ENCODE peak calls at places on chromosomes 11 and 22, in four cellular contexts. L is IMR-90, K is endothelial cell of umbilical vein, V is GM12878. S is an unnamed sample.

GRCh38 chr11:16881074-16881709 is 133.0 kb downstream of the PLEKHA7 start:
- DNase-seq in K (no peak), V (no peak), L (peak), S (peak)

GRCh38 chr11:71354394-71355105 is 93.6 kb downstream of the DHCR7 start:
- DNase-seq in L (no peak), K (no peak), V (no peak), S (no peak)

GRCh38 chr11:64298966-64299846 is 952 bp upstream of the CATSPERZ start:
- DNase-seq in K (peak), V (no peak), L (no peak), S (no peak)

GRCh38 chr22:19176175-19176630 is 2.3 kb downstream of the SLC25A1 start:
- DNase-seq in L (no peak), V (no peak), K (no peak), S (peak)

GRCh38 chr11:32032478-32032877 is 58.4 kb upstream of the RCN1 start:
- DNase-seq in L (no peak), K (no peak), V (peak), S (no peak)

GRCh38 chr11:103622296-103622695 is 414.1 kb upstream of the DDI1 start:
- DNase-seq in L (no peak), K (no peak), V (no peak), S (no peak)

GRCh38 chr22:35451602-35452001 is 51.7 kb downstream of the MCM5 start:
- DNase-seq in V (no peak), L (no peak), K (no peak), S (no peak)

GRCh38 chr22:30667092-30667485 is 586 bp downstream of the DUSP18 start:
- DNase-seq in K (peak), V (no peak), L (no peak), S (no peak)

GRCh38 chr11:63945482-63946163 is 6.8 kb downstream of the NAA40 start:
- DNase-seq in V (no peak), L (peak), K (peak), S (peak)

GRCh38 chr11:134361241-134361640 is 29.5 kb downstream of the GLB1L2 start:
- DNase-seq in K (no peak), L (no peak), V (no peak), S (no peak)

GRCh38 chr11:70603756-70604211 is 205.5 kb downstream of the CTTN start:
- DNase-seq in L (no peak), K (no peak), V (no peak), S (no peak)

GRCh38 chr11:65915821-65916251 is 3.0 kb downstream of the C11orf68 start:
- DNase-seq in V (no peak), K (peak), L (peak), S (no peak)

GRCh38 chr22:31148516-31148915 is 8.2 kb upstream of the PLA2G3 start:
- DNase-seq in K (peak), V (no peak), L (peak), S (no peak)

GRCh38 chr11:126963603-126964353 is 36.8 kb downstream of the KIRREL3 start:
- DNase-seq in L (peak), K (no peak), V (no peak), S (no peak)

GRCh38 chr22:25702571-25703167 is 39.3 kb upstream of the MYO18B start:
- DNase-seq in L (no peak), K (no peak), V (peak), S (no peak)

GRCh38 chr22:48960981-48961655 is 866.6 kb downstream of the BRD1 start:
- DNase-seq in V (no peak), K (no peak), L (no peak), S (no peak)

GRCh38 chr11:49995559-49995958 is 13.2 kb upstream of the OR4C12 start:
- DNase-seq in V (no peak), L (peak), K (peak), S (peak)

GRCh38 chr11:133951484-133952198 is 5.1 kb downstream of the IGSF9B start:
- DNase-seq in V (no peak), L (peak), K (no peak), S (no peak)

DNA sequence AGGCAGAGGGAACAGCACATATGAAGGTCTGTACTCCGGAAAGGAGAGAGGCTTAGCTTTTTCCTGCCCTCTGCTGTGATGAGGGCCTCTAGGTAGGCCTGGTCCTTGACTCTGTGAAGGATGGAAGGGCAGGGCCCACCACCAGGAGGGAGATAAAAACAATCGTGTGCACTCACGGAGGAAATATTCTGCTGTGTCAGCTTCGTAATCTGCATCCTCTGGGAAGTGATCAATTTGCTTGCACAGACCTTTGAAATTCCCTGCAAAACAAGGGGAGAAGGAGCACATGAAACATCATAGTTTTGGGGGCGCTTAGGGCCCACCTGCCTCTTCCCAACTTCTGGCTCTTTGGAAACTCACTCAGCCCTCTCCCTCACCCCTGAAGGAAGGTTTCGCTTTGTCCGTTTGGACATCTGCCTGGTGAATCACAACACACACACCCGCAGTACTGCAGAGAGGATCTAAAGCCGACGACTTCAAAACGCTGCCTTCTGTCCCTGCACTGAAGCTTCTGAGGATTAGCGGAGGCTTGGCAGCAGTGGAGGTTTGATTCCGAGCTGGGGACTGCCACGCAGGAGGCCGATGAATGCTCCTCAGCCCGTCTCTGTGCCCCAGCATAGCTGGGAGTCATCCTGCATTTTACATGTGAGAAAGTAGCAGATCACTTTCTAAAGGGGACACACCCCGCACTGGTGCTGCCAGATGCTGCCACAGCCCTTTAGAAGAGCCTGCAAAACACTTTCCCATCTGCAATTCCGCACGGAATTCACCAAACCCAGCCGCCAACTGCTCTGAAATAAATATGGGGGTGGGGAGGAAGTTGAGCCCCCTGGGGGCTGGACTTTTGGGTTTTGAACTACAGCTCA is 58.6 kb upstream of the EIF3D start:
- DNase-seq in V (no peak), K (no peak), L (peak), S (no peak)
- TF ChIP-seq FOS in V (no peak), K (no peak), L (no peak), S (no peak)

DNA sequence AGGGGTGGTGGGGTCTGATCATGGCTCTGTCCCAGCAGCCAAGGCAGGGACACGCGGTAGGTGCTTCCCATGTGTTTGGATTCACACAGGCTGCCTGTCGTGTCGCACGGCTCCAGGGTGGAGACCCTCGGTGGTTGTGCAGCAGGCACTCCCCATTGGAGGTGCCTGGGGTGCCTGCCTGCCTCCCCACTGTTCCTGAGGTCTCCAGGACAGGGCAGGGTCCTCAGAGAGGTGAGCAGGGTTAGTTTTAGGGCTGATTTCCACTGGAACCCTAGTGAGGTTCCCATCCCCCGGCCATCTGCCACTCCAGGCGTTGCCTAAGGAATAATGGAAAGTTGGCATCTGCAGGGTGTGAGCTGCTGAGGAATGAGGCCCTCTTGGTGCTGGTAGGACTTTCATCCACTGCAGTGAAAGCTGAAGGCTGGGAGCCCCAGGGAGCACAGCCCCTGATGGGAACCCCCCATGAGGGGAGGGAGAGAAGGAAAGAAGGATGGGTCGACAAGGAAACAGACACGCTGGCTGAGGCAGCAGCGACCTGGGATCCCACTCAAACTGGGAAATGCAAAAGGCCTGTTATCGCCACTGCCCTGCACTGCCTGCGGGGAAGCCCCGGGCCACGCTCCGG is 32.2 kb downstream of the OSBPL5 start:
- DNase-seq in L (no peak), V (no peak), K (no peak), S (no peak)
- TF ChIP-seq FOS in L (no peak), V (no peak), K (no peak), S (no peak)

GRCh38 chr22:50551160-50551752 is 5.6 kb downstream of the KLHDC7B start:
- DNase-seq in L (no peak), K (no peak), V (no peak), S (no peak)

GRCh38 chr22:50550395-50550794 is 4.7 kb downstream of the KLHDC7B start:
- DNase-seq in V (no peak), K (no peak), L (no peak), S (no peak)

GRCh38 chr22:50548913-50549790 is 3.5 kb downstream of the KLHDC7B start:
- DNase-seq in L (no peak), V (no peak), K (no peak), S (no peak)

GRCh38 chr22:50548046-50548912 is 2.6 kb downstream of the KLHDC7B start:
- DNase-seq in K (no peak), V (no peak), L (no peak), S (no peak)

DNA sequence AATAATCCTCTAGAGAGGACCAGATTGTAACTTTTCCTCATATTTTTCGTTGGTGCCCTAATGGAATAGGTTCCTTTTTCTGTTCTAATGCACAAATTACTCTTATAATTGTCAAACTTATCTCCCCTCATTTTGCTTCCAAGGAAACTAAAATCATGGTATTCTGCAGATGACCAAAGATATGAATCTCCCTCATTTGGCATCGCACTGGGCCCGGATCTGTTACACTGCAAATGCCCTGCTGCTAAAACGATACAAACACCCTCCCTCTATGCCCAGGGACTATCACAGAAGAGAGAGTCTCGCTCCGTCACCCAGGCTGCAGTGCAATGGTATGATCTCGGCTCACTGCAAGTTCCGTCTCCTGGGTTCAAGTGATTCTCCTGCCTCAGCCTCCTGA is 7.6 kb downstream of the KLHDC7B start:
- DNase-seq in V (no peak), K (no peak), L (no peak), S (no peak)
- TF ChIP-seq FOS in V (no peak), K (no peak), L (no peak), S (no peak)

GRCh38 chr22:45918455-45919370 is 58.2 kb downstream of the WNT7B start:
- DNase-seq in L (no peak), V (no peak), K (no peak), S (no peak)
- TF ChIP-seq FOS in L (no peak), V (no peak), K (no peak), S (no peak)

GRCh38 chr11:124583827-124584226 is 14.0 kb downstream of the OR8A1 start:
- DNase-seq in K (no peak), V (no peak), L (no peak), S (no peak)
- TF ChIP-seq FOS in K (no peak), V (no peak), L (no peak), S (no peak)

DNA sequence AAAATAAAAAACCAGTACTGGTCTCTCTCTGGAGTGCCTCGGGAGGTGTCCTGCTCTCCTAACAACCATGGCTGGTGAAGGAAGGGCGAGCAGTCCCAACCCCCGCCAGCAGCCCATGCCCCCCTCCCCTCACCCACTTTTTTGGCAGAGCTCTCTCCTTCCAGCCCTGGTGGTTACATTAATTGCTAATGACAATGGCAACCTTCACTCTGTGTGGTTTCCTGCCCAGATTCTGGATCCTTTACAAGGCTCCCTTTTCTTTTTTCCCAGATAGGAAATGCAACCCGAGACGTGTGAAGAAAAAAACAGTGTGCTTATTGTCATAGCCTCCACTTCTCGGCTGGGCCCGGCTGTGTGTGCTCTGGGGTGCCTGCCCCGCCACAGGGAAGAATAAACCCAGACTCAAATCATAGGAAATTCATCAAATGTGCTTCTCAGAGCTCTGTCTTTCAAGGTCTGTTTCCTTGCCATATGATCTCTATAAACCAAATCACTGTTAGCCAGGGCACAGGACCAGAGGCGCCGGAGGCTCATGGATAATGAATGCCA is 513.0 kb downstream of the SOX6 start:
- DNase-seq in K (peak), V (no peak), L (peak), S (no peak)
- TF ChIP-seq FOS in K (no peak), V (no peak), L (no peak), S (no peak)

S was measured in K562.